ENCODE peak calls at places on chromosomes 1 and 21, in ten cellular contexts. One of them, this sample, is unnamed.

GRCh38 chr1:113223040-113223439 is 150.0 kb downstream of the LRIG2 start:
- DNase-seq in GM12878: no peak
- DNase-seq in K562: no peak
- DNase-seq in esophagus squamous epithelium: no peak
- DNase-seq in body of pancreas: no peak
- DNase-seq in uterus: no peak
- DNase-seq in Peyer's patch: no peak
- DNase-seq in heart left ventricle: no peak
- DNase-seq in H1: no peak
- DNase-seq in A549: no peak
- DNase-seq in this sample: no peak

GRCh38 chr1:11681071-11681771 is at the start of gene MAD2L2:
- DNase-seq in Peyer's patch: peak; percentile 90
- DNase-seq in K562: peak; percentile 99
- DNase-seq in A549: peak; percentile 73
- DNase-seq in uterus: peak; percentile 88
- DNase-seq in body of pancreas: peak; percentile 88
- DNase-seq in heart left ventricle: peak; percentile 91
- DNase-seq in H1: peak; percentile 94
- DNase-seq in esophagus squamous epithelium: no peak
- DNase-seq in GM12878: peak; percentile 28
- DNase-seq in this sample: peak; percentile 98

GRCh38 chr1:179121159-179121938 is 39.5 kb downstream of the TOR3A start:
- DNase-seq in A549: peak; percentile 64
- DNase-seq in K562: no peak
- DNase-seq in uterus: no peak
- DNase-seq in body of pancreas: peak; percentile 44
- DNase-seq in esophagus squamous epithelium: no peak
- DNase-seq in H1: peak; percentile 55
- DNase-seq in Peyer's patch: no peak
- DNase-seq in heart left ventricle: no peak
- DNase-seq in GM12878: no peak
- DNase-seq in this sample: no peak

GRCh38 chr1:103250441-103250861 is 142.1 kb upstream of the COL11A1 start:
- DNase-seq in H1: peak; percentile 49
- DNase-seq in esophagus squamous epithelium: no peak
- DNase-seq in GM12878: no peak
- DNase-seq in Peyer's patch: no peak
- DNase-seq in K562: no peak
- DNase-seq in heart left ventricle: no peak
- DNase-seq in uterus: no peak
- DNase-seq in body of pancreas: no peak
- DNase-seq in A549: peak; percentile 59
- DNase-seq in this sample: no peak

GRCh38 chr1:35202048-35202719 is 9.2 kb upstream of the SFPQ start:
- DNase-seq in GM12878: peak; percentile 40
- DNase-seq in Peyer's patch: no peak
- DNase-seq in heart left ventricle: peak; percentile 63
- DNase-seq in body of pancreas: peak; percentile 82
- DNase-seq in uterus: peak; percentile 58
- DNase-seq in K562: peak; percentile 61
- DNase-seq in A549: peak; percentile 80
- DNase-seq in H1: peak; percentile 75
- DNase-seq in esophagus squamous epithelium: no peak
- DNase-seq in this sample: peak; percentile 53

GRCh38 chr1:14140800-14141526 is 441.0 kb downstream of the PRDM2 start:
- DNase-seq in A549: no peak
- DNase-seq in K562: no peak
- DNase-seq in body of pancreas: peak; percentile 5
- DNase-seq in Peyer's patch: no peak
- DNase-seq in H1: no peak
- DNase-seq in esophagus squamous epithelium: no peak
- DNase-seq in uterus: peak; percentile 29
- DNase-seq in heart left ventricle: peak; percentile 55
- DNase-seq in GM12878: no peak
- DNase-seq in this sample: no peak

GRCh38 chr1:99005537-99005942 is 879 bp upstream of the PLPPR5 start:
- DNase-seq in A549: no peak
- DNase-seq in H1: peak; percentile 51
- DNase-seq in heart left ventricle: no peak
- DNase-seq in body of pancreas: no peak
- DNase-seq in Peyer's patch: no peak
- DNase-seq in uterus: no peak
- DNase-seq in esophagus squamous epithelium: no peak
- DNase-seq in GM12878: no peak
- DNase-seq in K562: no peak
- DNase-seq in this sample: no peak

GRCh38 chr1:217315346-217315745 is 315.5 kb downstream of the GPATCH2 start:
- DNase-seq in GM12878: no peak
- DNase-seq in H1: no peak
- DNase-seq in body of pancreas: no peak
- DNase-seq in heart left ventricle: no peak
- DNase-seq in Peyer's patch: no peak
- DNase-seq in esophagus squamous epithelium: no peak
- DNase-seq in K562: no peak
- DNase-seq in uterus: no peak
- DNase-seq in A549: no peak
- DNase-seq in this sample: no peak

GRCh38 chr1:32881871-32882850 is 4.1 kb upstream of the HPCA start:
- DNase-seq in A549: no peak
- DNase-seq in body of pancreas: no peak
- DNase-seq in H1: no peak
- DNase-seq in heart left ventricle: peak; percentile 74
- DNase-seq in uterus: no peak
- DNase-seq in GM12878: no peak
- DNase-seq in K562: no peak
- DNase-seq in esophagus squamous epithelium: no peak
- DNase-seq in Peyer's patch: peak; percentile 36
- DNase-seq in this sample: no peak

GRCh38 chr1:14113841-14114567 is 414.0 kb downstream of the PRDM2 start:
- DNase-seq in uterus: peak; percentile 32
- DNase-seq in Peyer's patch: no peak
- DNase-seq in A549: peak; percentile 16
- DNase-seq in esophagus squamous epithelium: no peak
- DNase-seq in H1: peak; percentile 77
- DNase-seq in body of pancreas: peak; percentile 39
- DNase-seq in heart left ventricle: peak; percentile 25
- DNase-seq in GM12878: no peak
- DNase-seq in K562: peak; percentile 38
- DNase-seq in this sample: no peak

GRCh38 chr21:39186676-39187075 is 3.4 kb upstream of the PSMG1 start:
- DNase-seq in body of pancreas: no peak
- DNase-seq in A549: no peak
- DNase-seq in uterus: no peak
- DNase-seq in heart left ventricle: no peak
- DNase-seq in Peyer's patch: no peak
- DNase-seq in K562: no peak
- DNase-seq in GM12878: no peak
- DNase-seq in H1: no peak
- DNase-seq in esophagus squamous epithelium: no peak
- DNase-seq in this sample: no peak
- TF ChIP-seq POLR2A in body of pancreas: no peak
- TF ChIP-seq POLR2A in A549: no peak
- TF ChIP-seq POLR2A in uterus: no peak
- TF ChIP-seq POLR2A in heart left ventricle: no peak
- TF ChIP-seq POLR2A in Peyer's patch: no peak
- TF ChIP-seq POLR2A in K562: peak; percentile 13
- TF ChIP-seq POLR2A in GM12878: no peak
- TF ChIP-seq POLR2A in H1: no peak
- TF ChIP-seq POLR2A in esophagus squamous epithelium: no peak
- TF ChIP-seq POLR2A in this sample: no peak

GRCh38 chr1:150364231-150365003 is 470 bp downstream of the RPRD2 start:
- DNase-seq in K562: peak; percentile 62
- DNase-seq in esophagus squamous epithelium: no peak
- DNase-seq in heart left ventricle: peak; percentile 79
- DNase-seq in A549: peak; percentile 86
- DNase-seq in Peyer's patch: peak; percentile 86
- DNase-seq in uterus: peak; percentile 79
- DNase-seq in GM12878: no peak
- DNase-seq in H1: peak; percentile 78
- DNase-seq in body of pancreas: peak; percentile 87
- DNase-seq in this sample: peak; percentile 17

GRCh38 chr1:150365945-150366344 is 2.0 kb downstream of the RPRD2 start:
- DNase-seq in K562: no peak
- DNase-seq in H1: no peak
- DNase-seq in Peyer's patch: no peak
- DNase-seq in esophagus squamous epithelium: no peak
- DNase-seq in uterus: no peak
- DNase-seq in heart left ventricle: no peak
- DNase-seq in A549: no peak
- DNase-seq in GM12878: no peak
- DNase-seq in body of pancreas: no peak
- DNase-seq in this sample: no peak

GRCh38 chr1:150366416-150367296 is 2.7 kb downstream of the RPRD2 start:
- DNase-seq in uterus: no peak
- DNase-seq in esophagus squamous epithelium: no peak
- DNase-seq in K562: no peak
- DNase-seq in heart left ventricle: no peak
- DNase-seq in H1: no peak
- DNase-seq in Peyer's patch: no peak
- DNase-seq in body of pancreas: no peak
- DNase-seq in GM12878: no peak
- DNase-seq in A549: no peak
- DNase-seq in this sample: no peak

GRCh38 chr1:150362721-150363425 is 1.1 kb upstream of the RPRD2 start:
- DNase-seq in GM12878: no peak
- DNase-seq in A549: no peak
- DNase-seq in Peyer's patch: no peak
- DNase-seq in K562: no peak
- DNase-seq in esophagus squamous epithelium: no peak
- DNase-seq in uterus: no peak
- DNase-seq in H1: peak; percentile 44
- DNase-seq in body of pancreas: peak; percentile 10
- DNase-seq in heart left ventricle: no peak
- DNase-seq in this sample: no peak

GRCh38 chr1:150363426-150364230 is at the start of gene RPRD2:
- DNase-seq in GM12878: peak; percentile 97
- DNase-seq in body of pancreas: peak; percentile 100
- DNase-seq in uterus: peak; percentile 99
- DNase-seq in heart left ventricle: peak; percentile 100
- DNase-seq in Peyer's patch: peak; percentile 97
- DNase-seq in H1: peak; percentile 95
- DNase-seq in A549: peak; percentile 100
- DNase-seq in esophagus squamous epithelium: peak; percentile 98
- DNase-seq in K562: peak; percentile 98
- DNase-seq in this sample: peak; percentile 80
- TF ChIP-seq POLR2A in GM12878: peak; percentile 92
- TF ChIP-seq POLR2A in body of pancreas: peak; percentile 77
- TF ChIP-seq POLR2A in uterus: peak; percentile 88
- TF ChIP-seq POLR2A in heart left ventricle: no peak
- TF ChIP-seq POLR2A in Peyer's patch: peak; percentile 66
- TF ChIP-seq POLR2A in H1: peak; percentile 58
- TF ChIP-seq POLR2A in A549: peak; percentile 90
- TF ChIP-seq POLR2A in esophagus squamous epithelium: peak; percentile 28
- TF ChIP-seq POLR2A in K562: peak; percentile 96
- TF ChIP-seq POLR2A in this sample: peak; percentile 96

DNA sequence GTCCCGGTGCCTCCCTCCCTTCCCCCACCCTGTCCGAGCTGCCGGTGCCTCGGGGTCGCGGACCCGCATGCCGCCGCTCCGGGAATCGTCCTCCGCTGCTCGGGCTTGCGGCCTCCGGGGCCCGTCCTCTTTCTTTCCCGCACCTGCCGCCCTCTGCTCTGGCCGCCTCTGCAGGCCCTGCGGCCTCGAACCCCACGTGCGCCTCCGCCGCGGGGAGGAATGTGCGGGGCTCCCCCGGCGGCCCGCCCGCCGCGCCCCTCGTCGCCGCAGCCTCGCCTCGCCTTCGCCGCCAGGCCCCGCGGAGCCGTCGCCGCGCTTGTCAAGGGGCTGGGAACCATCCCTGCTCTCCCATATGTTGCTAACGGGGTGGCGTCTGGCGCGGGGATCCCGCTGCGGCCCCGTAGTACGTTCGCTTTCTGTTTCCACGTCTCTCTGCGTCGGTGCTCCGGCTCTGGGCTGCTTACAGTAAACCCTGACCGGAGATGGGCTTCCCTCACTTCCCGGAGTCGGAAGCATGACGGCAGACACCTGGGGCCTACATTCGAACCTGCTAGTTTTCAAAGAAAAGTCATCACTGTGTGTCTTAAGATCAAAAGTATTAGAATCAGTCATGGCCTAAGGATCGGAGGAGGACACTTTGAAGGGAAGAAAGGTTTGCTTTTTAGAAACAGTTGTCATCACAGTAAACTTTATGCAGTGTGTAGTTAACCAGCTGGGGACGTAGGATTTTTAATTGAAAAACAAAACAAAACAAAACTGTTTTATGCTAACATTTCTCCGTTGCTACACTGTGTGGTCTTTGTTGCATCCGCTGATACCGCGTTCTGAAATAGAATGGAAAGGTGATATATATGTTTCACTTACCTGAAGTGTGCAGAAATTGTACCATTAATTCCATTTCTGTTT is 68.9 kb downstream of the SLC35A3 start:
- DNase-seq in GM12878: no peak
- DNase-seq in heart left ventricle: peak; percentile 69
- DNase-seq in esophagus squamous epithelium: peak; percentile 5
- DNase-seq in uterus: peak; percentile 47
- DNase-seq in A549: peak; percentile 45
- DNase-seq in K562: peak; percentile 73
- DNase-seq in H1: peak; percentile 73
- DNase-seq in Peyer's patch: peak; percentile 84
- DNase-seq in body of pancreas: peak; percentile 82
- DNase-seq in this sample: peak; percentile 28
- TF ChIP-seq POLR2A in GM12878: no peak
- TF ChIP-seq POLR2A in heart left ventricle: no peak
- TF ChIP-seq POLR2A in esophagus squamous epithelium: no peak
- TF ChIP-seq POLR2A in uterus: no peak
- TF ChIP-seq POLR2A in A549: no peak
- TF ChIP-seq POLR2A in K562: no peak
- TF ChIP-seq POLR2A in H1: peak; percentile 50
- TF ChIP-seq POLR2A in Peyer's patch: peak; percentile 28
- TF ChIP-seq POLR2A in body of pancreas: peak; percentile 24
- TF ChIP-seq POLR2A in this sample: peak; percentile 35

GRCh38 chr1:16236495-16237342 is at the start of gene CPLANE2:
- DNase-seq in Peyer's patch: peak; percentile 97
- DNase-seq in GM12878: peak; percentile 76
- DNase-seq in uterus: peak; percentile 96
- DNase-seq in H1: peak; percentile 98
- DNase-seq in esophagus squamous epithelium: peak; percentile 73
- DNase-seq in body of pancreas: peak; percentile 97
- DNase-seq in heart left ventricle: peak; percentile 95
- DNase-seq in K562: peak; percentile 99
- DNase-seq in A549: peak; percentile 90
- DNase-seq in this sample: peak; percentile 94
- TF ChIP-seq POLR2A in Peyer's patch: peak; percentile 65
- TF ChIP-seq POLR2A in GM12878: peak; percentile 67
- TF ChIP-seq POLR2A in uterus: peak; percentile 77
- TF ChIP-seq POLR2A in H1: no peak
- TF ChIP-seq POLR2A in esophagus squamous epithelium: peak; percentile 72
- TF ChIP-seq POLR2A in body of pancreas: peak; percentile 76
- TF ChIP-seq POLR2A in heart left ventricle: no peak
- TF ChIP-seq POLR2A in K562: no peak
- TF ChIP-seq POLR2A in A549: peak; percentile 39
- TF ChIP-seq POLR2A in this sample: no peak

GRCh38 chr1:245091818-245092637 is 62.8 kb upstream of the KIF26B start:
- DNase-seq in heart left ventricle: peak; percentile 14
- DNase-seq in body of pancreas: peak; percentile 37
- DNase-seq in A549: peak; percentile 82
- DNase-seq in esophagus squamous epithelium: no peak
- DNase-seq in GM12878: no peak
- DNase-seq in uterus: no peak
- DNase-seq in H1: peak; percentile 10
- DNase-seq in Peyer's patch: no peak
- DNase-seq in K562: peak; percentile 36
- DNase-seq in this sample: no peak
- TF ChIP-seq POLR2A in heart left ventricle: no peak
- TF ChIP-seq POLR2A in body of pancreas: no peak
- TF ChIP-seq POLR2A in A549: no peak
- TF ChIP-seq POLR2A in esophagus squamous epithelium: no peak
- TF ChIP-seq POLR2A in GM12878: no peak
- TF ChIP-seq POLR2A in uterus: no peak
- TF ChIP-seq POLR2A in H1: no peak
- TF ChIP-seq POLR2A in Peyer's patch: no peak
- TF ChIP-seq POLR2A in K562: no peak
- TF ChIP-seq POLR2A in this sample: no peak

GRCh38 chr21:26169611-26170470 is 729 bp downstream of the APP start:
- DNase-seq in K562: no peak
- DNase-seq in esophagus squamous epithelium: no peak
- DNase-seq in H1: peak; percentile 63
- DNase-seq in heart left ventricle: peak; percentile 54
- DNase-seq in A549: peak; percentile 58
- DNase-seq in GM12878: no peak
- DNase-seq in uterus: peak; percentile 50
- DNase-seq in body of pancreas: peak; percentile 65
- DNase-seq in Peyer's patch: peak; percentile 85
- DNase-seq in this sample: peak; percentile 13
- TF ChIP-seq POLR2A in K562: no peak
- TF ChIP-seq POLR2A in esophagus squamous epithelium: no peak
- TF ChIP-seq POLR2A in H1: no peak
- TF ChIP-seq POLR2A in heart left ventricle: no peak
- TF ChIP-seq POLR2A in A549: no peak
- TF ChIP-seq POLR2A in GM12878: peak; percentile 66
- TF ChIP-seq POLR2A in uterus: peak; percentile 17
- TF ChIP-seq POLR2A in body of pancreas: peak; percentile 63
- TF ChIP-seq POLR2A in Peyer's patch: no peak
- TF ChIP-seq POLR2A in this sample: no peak